ENCODE peak calls at places on chromosome 12, in four cellular contexts. One of them, this sample, is unnamed.

GRCh38 chr12:12087693-12088034 is 16.9 kb downstream of the BCL2L14 start:
- DNase-seq in GM12878: no peak
- DNase-seq in H1: no peak
- DNase-seq in HepG2: no peak
- DNase-seq in this sample: no peak

GRCh38 chr12:93982847-93983315 is 165.5 kb upstream of the PLXNC1 start:
- DNase-seq in HepG2: no peak
- DNase-seq in GM12878: no peak
- DNase-seq in H1: no peak
- DNase-seq in this sample: no peak

GRCh38 chr12:12927211-12928079 is 24.5 kb downstream of the GPRC5D start:
- DNase-seq in H1: no peak
- DNase-seq in HepG2: peak; percentile 95
- DNase-seq in GM12878: peak; percentile 28
- DNase-seq in this sample: peak; percentile 80

GRCh38 chr12:60231301-60231700 is 635.5 kb downstream of the SLC16A7 start:
- DNase-seq in GM12878: no peak
- DNase-seq in H1: no peak
- DNase-seq in HepG2: no peak
- DNase-seq in this sample: no peak

GRCh38 chr12:32897688-32898573 is 1.4 kb upstream of the PKP2 start:
- DNase-seq in H1: no peak
- DNase-seq in HepG2: no peak
- DNase-seq in GM12878: no peak
- DNase-seq in this sample: no peak

GRCh38 chr12:56151672-56152131 is 685 bp upstream of the MYL6B start:
- DNase-seq in GM12878: no peak
- DNase-seq in HepG2: peak; percentile 80
- DNase-seq in H1: no peak
- DNase-seq in this sample: peak; percentile 56

GRCh38 chr12:10140001-10140400 is 10.0 kb upstream of the CLEC7A start:
- DNase-seq in HepG2: peak; percentile 35
- DNase-seq in GM12878: peak; percentile 48
- DNase-seq in H1: peak; percentile 29
- DNase-seq in this sample: peak; percentile 7

GRCh38 chr12:49867580-49868341 is 24.9 kb upstream of the BCDIN3D start:
- DNase-seq in H1: no peak
- DNase-seq in HepG2: no peak
- DNase-seq in GM12878: no peak
- DNase-seq in this sample: no peak

GRCh38 chr12:46357438-46358324 is 14.9 kb downstream of the SLC38A2 start:
- DNase-seq in GM12878: no peak
- DNase-seq in HepG2: peak; percentile 75
- DNase-seq in H1: no peak
- DNase-seq in this sample: no peak

GRCh38 chr12:32083489-32083888 is 23.2 kb upstream of the BICD1 start:
- DNase-seq in HepG2: no peak
- DNase-seq in GM12878: no peak
- DNase-seq in H1: no peak
- DNase-seq in this sample: no peak

GRCh38 chr12:118060301-118061010 is 523 bp downstream of the WSB2 start:
- DNase-seq in GM12878: no peak
- DNase-seq in H1: no peak
- DNase-seq in HepG2: no peak
- DNase-seq in this sample: no peak

GRCh38 chr12:85441740-85442139 is 161.7 kb downstream of the ALX1 start:
- DNase-seq in HepG2: peak; percentile 9
- DNase-seq in GM12878: no peak
- DNase-seq in H1: no peak
- DNase-seq in this sample: no peak

GRCh38 chr12:76720068-76720467 is 43.8 kb upstream of the ZDHHC17 start:
- DNase-seq in H1: no peak
- DNase-seq in GM12878: no peak
- DNase-seq in HepG2: no peak
- DNase-seq in this sample: no peak

GRCh38 chr12:126784328-126784921 is 1482.5 kb upstream of the TMEM132C start:
- DNase-seq in H1: peak; percentile 58
- DNase-seq in GM12878: no peak
- DNase-seq in HepG2: peak; percentile 2
- DNase-seq in this sample: peak; percentile 55

GRCh38 chr12:2891240-2892053 is 756 bp downstream of the TULP3 start:
- DNase-seq in HepG2: peak; percentile 35
- DNase-seq in H1: no peak
- DNase-seq in GM12878: no peak
- DNase-seq in this sample: no peak

GRCh38 chr12:130444986-130445385 is 107.3 kb downstream of the PIWIL1 start:
- DNase-seq in H1: no peak
- DNase-seq in GM12878: no peak
- DNase-seq in HepG2: no peak
- DNase-seq in this sample: no peak

GRCh38 chr12:47281667-47282171 is 202.0 kb upstream of the AMIGO2 start:
- DNase-seq in H1: no peak
- DNase-seq in HepG2: no peak
- DNase-seq in GM12878: no peak
- DNase-seq in this sample: peak; percentile 35

GRCh38 chr12:6180300-6181051 is 19.7 kb upstream of the CD9 start:
- DNase-seq in HepG2: peak; percentile 76
- DNase-seq in GM12878: no peak
- DNase-seq in H1: no peak
- DNase-seq in this sample: no peak

GRCh38 chr12:54603173-54603814 is 14.8 kb upstream of the PPP1R1A start:
- DNase-seq in H1: no peak
- DNase-seq in GM12878: peak; percentile 21
- DNase-seq in HepG2: peak; percentile 67
- DNase-seq in this sample: peak; percentile 77

GRCh38 chr12:20368653-20369163 is 371 bp downstream of the PDE3A start:
- DNase-seq in GM12878: no peak
- DNase-seq in H1: no peak
- DNase-seq in HepG2: no peak
- DNase-seq in this sample: no peak

GRCh38 chr12:66695130-66695529 is 16.3 kb upstream of the GRIP1 start:
- DNase-seq in GM12878: no peak
- DNase-seq in H1: no peak
- DNase-seq in HepG2: no peak
- DNase-seq in this sample: no peak
- TF ChIP-seq TAF1 in GM12878: no peak
- TF ChIP-seq TAF1 in H1: no peak
- TF ChIP-seq TAF1 in HepG2: no peak
- TF ChIP-seq TAF1 in this sample: no peak

DNA sequence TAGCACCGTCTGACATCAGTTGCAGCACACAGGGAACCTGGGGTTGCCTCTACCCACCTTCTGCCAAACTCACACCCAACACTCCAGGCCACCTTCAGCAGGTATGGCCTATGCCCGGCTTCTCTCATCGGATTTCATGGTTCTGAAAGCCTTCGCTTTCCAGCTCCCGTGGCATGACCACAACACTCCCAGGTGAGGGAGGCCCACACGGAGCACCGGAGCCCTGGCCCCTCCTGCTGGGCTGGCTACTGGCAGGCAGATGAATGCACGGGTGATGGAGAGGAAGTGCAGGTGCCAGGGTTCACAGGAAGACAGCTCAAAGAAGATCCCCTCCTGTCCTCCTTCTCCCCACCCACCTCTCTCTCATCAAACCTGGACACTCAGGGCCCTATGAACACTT is 37.2 kb downstream of the CACNA2D4 start:
- DNase-seq in GM12878: no peak
- DNase-seq in H1: no peak
- DNase-seq in HepG2: no peak
- DNase-seq in this sample: no peak
- TF ChIP-seq KDM1A in GM12878: no peak
- TF ChIP-seq KDM1A in H1: no peak
- TF ChIP-seq KDM1A in HepG2: no peak
- TF ChIP-seq KDM1A in this sample: no peak

GRCh38 chr12:109827566-109828550 is 5.3 kb downstream of the TRPV4 start:
- DNase-seq in GM12878: no peak
- DNase-seq in H1: no peak
- DNase-seq in HepG2: no peak
- DNase-seq in this sample: no peak
- TF ChIP-seq TAF1 in GM12878: no peak
- TF ChIP-seq TAF1 in H1: no peak
- TF ChIP-seq TAF1 in HepG2: no peak
- TF ChIP-seq TAF1 in this sample: no peak

GRCh38 chr12:18719922-18720321 is 17.9 kb downstream of the PLCZ1 start:
- DNase-seq in GM12878: no peak
- DNase-seq in HepG2: no peak
- DNase-seq in H1: no peak
- DNase-seq in this sample: no peak

GRCh38 chr12:18718462-18718861 is 19.4 kb downstream of the PLCZ1 start:
- DNase-seq in HepG2: no peak
- DNase-seq in GM12878: no peak
- DNase-seq in H1: no peak
- DNase-seq in this sample: no peak

GRCh38 chr12:18720690-18721089 is 17.1 kb downstream of the PLCZ1 start:
- DNase-seq in H1: no peak
- DNase-seq in HepG2: no peak
- DNase-seq in GM12878: no peak
- DNase-seq in this sample: no peak

GRCh38 chr12:18716236-18716635 is 21.6 kb downstream of the PLCZ1 start:
- DNase-seq in GM12878: no peak
- DNase-seq in H1: no peak
- DNase-seq in HepG2: no peak
- DNase-seq in this sample: no peak
- TF ChIP-seq KDM1A in GM12878: no peak
- TF ChIP-seq KDM1A in H1: no peak
- TF ChIP-seq KDM1A in HepG2: no peak
- TF ChIP-seq KDM1A in this sample: no peak

GRCh38 chr12:28212182-28212581 is 21.9 kb downstream of the CCDC91 start:
- DNase-seq in H1: no peak
- DNase-seq in HepG2: no peak
- DNase-seq in GM12878: no peak
- DNase-seq in this sample: no peak
- TF ChIP-seq TAF1 in H1: no peak
- TF ChIP-seq TAF1 in HepG2: no peak
- TF ChIP-seq TAF1 in GM12878: no peak
- TF ChIP-seq TAF1 in this sample: no peak

This sample was measured in K562.